ENCODE peak calls at places on chromosomes 6 and 20, in ten cellular contexts. One of them, this sample, is unnamed.
A peak's percentile ranks its signal among the peaks of the same experiment; 100 is the strongest.

GRCh38 chr6:33622456-33623431 is 1.6 kb downstream of the ITPR3 start:
- DNase-seq in thoracic aorta: no peak
- DNase-seq in dorsolateral prefrontal cortex: no peak
- DNase-seq in fibroblast of lung: no peak
- DNase-seq in heart right ventricle: no peak
- DNase-seq in fibroblast of mammary gland: peak; percentile 38
- DNase-seq in mucosa of descending colon: peak; percentile 65
- DNase-seq in heart left ventricle: no peak
- DNase-seq in A673: no peak
- DNase-seq in foreskin fibroblast: peak; percentile 80
- DNase-seq in this sample: no peak

GRCh38 chr20:43383026-43383795 is 74.5 kb upstream of the SRSF6 start:
- DNase-seq in thoracic aorta: no peak
- DNase-seq in dorsolateral prefrontal cortex: no peak
- DNase-seq in fibroblast of lung: peak; percentile 15
- DNase-seq in heart right ventricle: peak; percentile 30
- DNase-seq in fibroblast of mammary gland: peak; percentile 64
- DNase-seq in mucosa of descending colon: no peak
- DNase-seq in heart left ventricle: peak; percentile 29
- DNase-seq in A673: no peak
- DNase-seq in foreskin fibroblast: no peak
- DNase-seq in this sample: no peak

GRCh38 chr20:9409981-9410380 is 104.4 kb upstream of the LAMP5 start:
- DNase-seq in thoracic aorta: no peak
- DNase-seq in dorsolateral prefrontal cortex: no peak
- DNase-seq in fibroblast of lung: peak; percentile 92
- DNase-seq in heart right ventricle: no peak
- DNase-seq in fibroblast of mammary gland: peak; percentile 90
- DNase-seq in mucosa of descending colon: no peak
- DNase-seq in heart left ventricle: no peak
- DNase-seq in A673: peak; percentile 15
- DNase-seq in foreskin fibroblast: peak; percentile 84
- DNase-seq in this sample: peak; percentile 81

GRCh38 chr6:158353851-158354508 is 41.7 kb downstream of the TULP4 start:
- DNase-seq in thoracic aorta: no peak
- DNase-seq in dorsolateral prefrontal cortex: no peak
- DNase-seq in fibroblast of lung: peak; percentile 64
- DNase-seq in heart right ventricle: no peak
- DNase-seq in fibroblast of mammary gland: peak; percentile 44
- DNase-seq in mucosa of descending colon: no peak
- DNase-seq in heart left ventricle: no peak
- DNase-seq in A673: peak; percentile 26
- DNase-seq in foreskin fibroblast: peak; percentile 74
- DNase-seq in this sample: peak; percentile 23

GRCh38 chr6:373031-373430 is 18.5 kb upstream of the IRF4 start:
- DNase-seq in thoracic aorta: no peak
- DNase-seq in dorsolateral prefrontal cortex: no peak
- DNase-seq in fibroblast of lung: no peak
- DNase-seq in heart right ventricle: no peak
- DNase-seq in fibroblast of mammary gland: no peak
- DNase-seq in mucosa of descending colon: no peak
- DNase-seq in heart left ventricle: no peak
- DNase-seq in A673: no peak
- DNase-seq in foreskin fibroblast: no peak
- DNase-seq in this sample: no peak

GRCh38 chr6:136587527-136587926 is 37.3 kb upstream of the MAP7 start:
- DNase-seq in thoracic aorta: no peak
- DNase-seq in dorsolateral prefrontal cortex: no peak
- DNase-seq in fibroblast of lung: no peak
- DNase-seq in heart right ventricle: no peak
- DNase-seq in fibroblast of mammary gland: peak; percentile 67
- DNase-seq in mucosa of descending colon: no peak
- DNase-seq in heart left ventricle: no peak
- DNase-seq in A673: no peak
- DNase-seq in foreskin fibroblast: peak; percentile 66
- DNase-seq in this sample: no peak

GRCh38 chr6:142942805-142943227 is 2.2 kb downstream of the HIVEP2 start:
- DNase-seq in thoracic aorta: no peak
- DNase-seq in dorsolateral prefrontal cortex: no peak
- DNase-seq in fibroblast of lung: peak; percentile 57
- DNase-seq in heart right ventricle: no peak
- DNase-seq in fibroblast of mammary gland: peak; percentile 60
- DNase-seq in mucosa of descending colon: no peak
- DNase-seq in heart left ventricle: no peak
- DNase-seq in A673: peak; percentile 26
- DNase-seq in foreskin fibroblast: peak; percentile 57
- DNase-seq in this sample: no peak

GRCh38 chr6:34462561-34462971 is 3.3 kb upstream of the PACSIN1 start:
- DNase-seq in thoracic aorta: no peak
- DNase-seq in dorsolateral prefrontal cortex: no peak
- DNase-seq in fibroblast of lung: no peak
- DNase-seq in heart right ventricle: peak; percentile 60
- DNase-seq in fibroblast of mammary gland: peak; percentile 12
- DNase-seq in mucosa of descending colon: peak; percentile 72
- DNase-seq in heart left ventricle: peak; percentile 59
- DNase-seq in A673: peak; percentile 64
- DNase-seq in foreskin fibroblast: peak; percentile 34
- DNase-seq in this sample: no peak

GRCh38 chr6:145017516-145017915 is 717.8 kb downstream of the EPM2A start:
- DNase-seq in thoracic aorta: no peak
- DNase-seq in dorsolateral prefrontal cortex: no peak
- DNase-seq in fibroblast of lung: peak; percentile 34
- DNase-seq in heart right ventricle: no peak
- DNase-seq in fibroblast of mammary gland: peak; percentile 33
- DNase-seq in mucosa of descending colon: no peak
- DNase-seq in heart left ventricle: no peak
- DNase-seq in A673: no peak
- DNase-seq in foreskin fibroblast: peak; percentile 59
- DNase-seq in this sample: no peak

GRCh38 chr6:168828800-168829199 is 387.8 kb downstream of the SMOC2 start:
- DNase-seq in thoracic aorta: no peak
- DNase-seq in dorsolateral prefrontal cortex: no peak
- DNase-seq in fibroblast of lung: peak; percentile 17
- DNase-seq in heart right ventricle: no peak
- DNase-seq in fibroblast of mammary gland: peak; percentile 13
- DNase-seq in mucosa of descending colon: no peak
- DNase-seq in heart left ventricle: no peak
- DNase-seq in A673: no peak
- DNase-seq in foreskin fibroblast: no peak
- DNase-seq in this sample: peak; percentile 25

GRCh38 chr20:58868795-58869194 is 16.3 kb downstream of the GNAS start:
- DNase-seq in thoracic aorta: no peak
- DNase-seq in dorsolateral prefrontal cortex: no peak
- DNase-seq in fibroblast of lung: no peak
- DNase-seq in heart right ventricle: no peak
- DNase-seq in fibroblast of mammary gland: no peak
- DNase-seq in mucosa of descending colon: no peak
- DNase-seq in heart left ventricle: no peak
- DNase-seq in A673: no peak
- DNase-seq in foreskin fibroblast: peak; percentile 53
- DNase-seq in this sample: no peak

GRCh38 chr6:82144852-82145332 is 102.7 kb downstream of the IBTK start:
- DNase-seq in thoracic aorta: peak; percentile 53
- DNase-seq in dorsolateral prefrontal cortex: peak; percentile 45
- DNase-seq in fibroblast of lung: peak; percentile 91
- DNase-seq in heart right ventricle: peak; percentile 83
- DNase-seq in fibroblast of mammary gland: peak; percentile 100
- DNase-seq in mucosa of descending colon: no peak
- DNase-seq in heart left ventricle: peak; percentile 77
- DNase-seq in A673: peak; percentile 86
- DNase-seq in foreskin fibroblast: peak; percentile 93
- DNase-seq in this sample: peak; percentile 97

GRCh38 chr20:32474009-32474716 is 111.0 kb downstream of the NOL4L start:
- DNase-seq in thoracic aorta: no peak
- DNase-seq in dorsolateral prefrontal cortex: no peak
- DNase-seq in fibroblast of lung: no peak
- DNase-seq in heart right ventricle: no peak
- DNase-seq in fibroblast of mammary gland: peak; percentile 35
- DNase-seq in mucosa of descending colon: peak; percentile 51
- DNase-seq in heart left ventricle: no peak
- DNase-seq in A673: no peak
- DNase-seq in foreskin fibroblast: no peak
- DNase-seq in this sample: no peak

GRCh38 chr6:20632696-20633095 is 98.4 kb downstream of the CDKAL1 start:
- DNase-seq in thoracic aorta: no peak
- DNase-seq in dorsolateral prefrontal cortex: no peak
- DNase-seq in fibroblast of lung: no peak
- DNase-seq in heart right ventricle: no peak
- DNase-seq in fibroblast of mammary gland: no peak
- DNase-seq in mucosa of descending colon: no peak
- DNase-seq in heart left ventricle: no peak
- DNase-seq in A673: no peak
- DNase-seq in foreskin fibroblast: no peak
- DNase-seq in this sample: no peak

GRCh38 chr6:113695506-113695905 is 161.6 kb upstream of the MARCKS start:
- DNase-seq in thoracic aorta: no peak
- DNase-seq in dorsolateral prefrontal cortex: no peak
- DNase-seq in fibroblast of lung: peak; percentile 70
- DNase-seq in heart right ventricle: no peak
- DNase-seq in fibroblast of mammary gland: peak; percentile 48
- DNase-seq in mucosa of descending colon: no peak
- DNase-seq in heart left ventricle: no peak
- DNase-seq in A673: no peak
- DNase-seq in foreskin fibroblast: peak; percentile 69
- DNase-seq in this sample: no peak

GRCh38 chr6:105279463-105279862 is 99.6 kb upstream of the POPDC3 start:
- DNase-seq in thoracic aorta: no peak
- DNase-seq in dorsolateral prefrontal cortex: no peak
- DNase-seq in fibroblast of lung: no peak
- DNase-seq in heart right ventricle: no peak
- DNase-seq in fibroblast of mammary gland: no peak
- DNase-seq in mucosa of descending colon: no peak
- DNase-seq in heart left ventricle: no peak
- DNase-seq in A673: no peak
- DNase-seq in foreskin fibroblast: no peak
- DNase-seq in this sample: no peak
- TF ChIP-seq CTCF in thoracic aorta: no peak
- TF ChIP-seq CTCF in dorsolateral prefrontal cortex: no peak
- TF ChIP-seq CTCF in fibroblast of lung: no peak
- TF ChIP-seq CTCF in heart right ventricle: no peak
- TF ChIP-seq CTCF in fibroblast of mammary gland: no peak
- TF ChIP-seq CTCF in mucosa of descending colon: no peak
- TF ChIP-seq CTCF in heart left ventricle: no peak
- TF ChIP-seq CTCF in A673: no peak
- TF ChIP-seq CTCF in foreskin fibroblast: no peak
- TF ChIP-seq CTCF in this sample: no peak

GRCh38 chr20:36367907-36368306 is 61.8 kb downstream of the DLGAP4 start:
- DNase-seq in thoracic aorta: no peak
- DNase-seq in dorsolateral prefrontal cortex: no peak
- DNase-seq in fibroblast of lung: no peak
- DNase-seq in heart right ventricle: no peak
- DNase-seq in fibroblast of mammary gland: no peak
- DNase-seq in mucosa of descending colon: no peak
- DNase-seq in heart left ventricle: no peak
- DNase-seq in A673: no peak
- DNase-seq in foreskin fibroblast: no peak
- DNase-seq in this sample: no peak
- TF ChIP-seq CTCF in thoracic aorta: no peak
- TF ChIP-seq CTCF in dorsolateral prefrontal cortex: no peak
- TF ChIP-seq CTCF in fibroblast of lung: no peak
- TF ChIP-seq CTCF in heart right ventricle: no peak
- TF ChIP-seq CTCF in fibroblast of mammary gland: no peak
- TF ChIP-seq CTCF in mucosa of descending colon: no peak
- TF ChIP-seq CTCF in heart left ventricle: no peak
- TF ChIP-seq CTCF in A673: no peak
- TF ChIP-seq CTCF in foreskin fibroblast: no peak
- TF ChIP-seq CTCF in this sample: no peak

GRCh38 chr6:110195639-110196038 is 15.4 kb downstream of the CDC40 start:
- DNase-seq in thoracic aorta: no peak
- DNase-seq in dorsolateral prefrontal cortex: no peak
- DNase-seq in fibroblast of lung: no peak
- DNase-seq in heart right ventricle: no peak
- DNase-seq in fibroblast of mammary gland: no peak
- DNase-seq in mucosa of descending colon: no peak
- DNase-seq in heart left ventricle: no peak
- DNase-seq in A673: no peak
- DNase-seq in foreskin fibroblast: no peak
- DNase-seq in this sample: no peak
- TF ChIP-seq CTCF in thoracic aorta: no peak
- TF ChIP-seq CTCF in dorsolateral prefrontal cortex: no peak
- TF ChIP-seq CTCF in fibroblast of lung: no peak
- TF ChIP-seq CTCF in heart right ventricle: no peak
- TF ChIP-seq CTCF in fibroblast of mammary gland: no peak
- TF ChIP-seq CTCF in mucosa of descending colon: no peak
- TF ChIP-seq CTCF in heart left ventricle: no peak
- TF ChIP-seq CTCF in A673: no peak
- TF ChIP-seq CTCF in foreskin fibroblast: no peak
- TF ChIP-seq CTCF in this sample: no peak

DNA sequence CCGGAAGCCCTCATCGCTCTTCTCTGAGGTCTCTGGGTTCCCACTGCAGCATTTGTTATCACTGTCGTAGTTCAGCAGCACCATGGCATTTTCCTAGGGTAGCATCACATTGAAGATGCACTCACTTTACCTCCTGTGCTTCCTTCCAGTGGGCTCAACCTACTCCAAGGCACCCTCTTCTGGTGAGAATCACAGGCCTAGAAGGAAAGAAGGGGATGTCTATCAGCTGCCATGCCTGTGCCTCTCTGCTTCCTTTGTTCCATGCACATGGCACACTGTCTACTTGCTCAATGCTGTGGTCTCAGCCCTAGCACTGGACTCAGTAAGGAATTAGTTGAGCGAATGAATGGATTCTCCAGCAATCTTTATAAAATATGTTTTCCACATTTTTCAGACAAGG is 22.6 kb downstream of the CST4 start:
- DNase-seq in thoracic aorta: no peak
- DNase-seq in dorsolateral prefrontal cortex: no peak
- DNase-seq in fibroblast of lung: no peak
- DNase-seq in heart right ventricle: no peak
- DNase-seq in fibroblast of mammary gland: peak; percentile 28
- DNase-seq in mucosa of descending colon: no peak
- DNase-seq in heart left ventricle: no peak
- DNase-seq in A673: peak; percentile 12
- DNase-seq in foreskin fibroblast: peak; percentile 52
- DNase-seq in this sample: no peak
- TF ChIP-seq CTCF in thoracic aorta: no peak
- TF ChIP-seq CTCF in dorsolateral prefrontal cortex: no peak
- TF ChIP-seq CTCF in fibroblast of lung: no peak
- TF ChIP-seq CTCF in heart right ventricle: no peak
- TF ChIP-seq CTCF in fibroblast of mammary gland: peak; percentile 38
- TF ChIP-seq CTCF in mucosa of descending colon: no peak
- TF ChIP-seq CTCF in heart left ventricle: no peak
- TF ChIP-seq CTCF in A673: peak; percentile 25
- TF ChIP-seq CTCF in foreskin fibroblast: peak; percentile 6
- TF ChIP-seq CTCF in this sample: peak; percentile 62

This sample was measured in brain microvascular endothelial cell.